ENCODE peak calls at places on chromosomes 5 and 9, in seven cellular contexts. V, T, R, S, N, Q and K are unnamed samples.

GRCh38 chr5:139494832-139495231 is 12.3 kb upstream of the STING1 start:
- DNase-seq in T (no peak), S (no peak), R (no peak), V (no peak), N (peak; percentile 31), Q (no peak), K (no peak)

GRCh38 chr5:124546643-124547042 is 199.8 kb downstream of the ZNF608 start:
- DNase-seq in T (no peak), R (no peak), Q (no peak), N (peak; percentile 29), V (no peak), S (no peak), K (no peak)

GRCh38 chr5:126831175-126831574 is 54.2 kb downstream of the LMNB1 start:
- DNase-seq in V (no peak), Q (no peak), S (no peak), N (no peak), T (no peak), R (no peak), K (no peak)

GRCh38 chr5:95857185-95857945 is 34.8 kb upstream of the GLRX start:
- DNase-seq in S (no peak), V (peak; percentile 77), T (no peak), R (no peak), N (no peak), Q (no peak), K (peak; percentile 46)

GRCh38 chr5:39459091-39459490 is 34.3 kb upstream of the DAB2 start:
- DNase-seq in T (no peak), N (peak; percentile 14), Q (no peak), S (no peak), R (no peak), V (no peak), K (no peak)

GRCh38 chr5:173547579-173547978 is 68.9 kb downstream of the BOD1 start:
- DNase-seq in R (no peak), T (no peak), V (no peak), S (no peak), N (peak; percentile 34), Q (no peak), K (no peak)

GRCh38 chr5:123155511-123155923 is 66.5 kb downstream of the PRDM6 start:
- DNase-seq in T (no peak), S (no peak), V (no peak), R (no peak), Q (no peak), N (no peak), K (no peak)

GRCh38 chr9:132946624-132947295 is 2.3 kb upstream of the TSC1 start:
- DNase-seq in V (no peak), R (no peak), T (no peak), Q (no peak), N (peak; percentile 75), S (no peak), K (no peak)

GRCh38 chr5:116472274-116472673 is 102.3 kb downstream of the SEMA6A start:
- DNase-seq in S (no peak), T (no peak), V (no peak), N (no peak), Q (no peak), R (no peak), K (no peak)

GRCh38 chr5:149389552-149390495 is 10.7 kb upstream of the IL17B start:
- DNase-seq in Q (no peak), S (no peak), N (no peak), V (no peak), R (no peak), T (no peak), K (no peak)

GRCh38 chr5:178331491-178331981 is 98.9 kb upstream of the PHYKPL start:
- DNase-seq in R (no peak), T (no peak), S (no peak), Q (no peak), N (peak; percentile 74), V (peak; percentile 71), K (no peak)

GRCh38 chr5:62969409-62970120 is 390.9 kb downstream of the LRRC70 start:
- DNase-seq in S (no peak), V (no peak), N (no peak), R (no peak), T (no peak), Q (no peak), K (no peak)

GRCh38 chr5:180291234-180291940 is 496 bp downstream of the MAPK9 start:
- DNase-seq in T (peak; percentile 50), V (no peak), S (no peak), Q (peak; percentile 54), R (no peak), N (peak; percentile 3), K (no peak)

GRCh38 chr9:95644377-95644776 is 127.6 kb upstream of the PTCH1 start:
- DNase-seq in T (no peak), Q (no peak), V (no peak), N (no peak), S (no peak), R (no peak), K (no peak)

GRCh38 chr5:139043127-139043905 is 154.9 kb downstream of the SIL1 start:
- DNase-seq in T (no peak), V (no peak), R (no peak), N (no peak), S (no peak), Q (no peak), K (no peak)

GRCh38 chr5:58887721-58888409 is 305.0 kb downstream of the RAB3C start:
- DNase-seq in Q (no peak), V (no peak), S (no peak), R (no peak), N (no peak), T (no peak), K (no peak)

GRCh38 chr9:106956971-106957370 is 94.0 kb downstream of the ZNF462 start:
- DNase-seq in V (no peak), R (no peak), N (peak; percentile 27), T (no peak), Q (no peak), S (no peak), K (no peak)

GRCh38 chr5:142819816-142820215 is 49.6 kb downstream of the ARHGAP26 start:
- DNase-seq in N (no peak), R (no peak), T (no peak), Q (no peak), S (no peak), V (no peak), K (no peak)

GRCh38 chr5:54520940-54521339 is 3.4 kb downstream of the SNX18 start:
- DNase-seq in S (no peak), T (no peak), R (no peak), V (no peak), Q (no peak), N (no peak), K (no peak)

GRCh38 chr5:157535042-157535865 is 40.3 kb downstream of the ADAM19 start:
- DNase-seq in Q (no peak), V (no peak), R (no peak), S (no peak), T (no peak), N (no peak), K (no peak)

GRCh38 chr9:133661846-133662636 is 25.9 kb downstream of the DBH start:
- DNase-seq in S (no peak), N (no peak), T (no peak), V (no peak), Q (no peak), R (no peak), K (no peak)

GRCh38 chr9:79107911-79108676 is 463.7 kb upstream of the TLE4 start:
- DNase-seq in R (no peak), Q (no peak), N (no peak), S (no peak), T (no peak), V (no peak), K (no peak)

GRCh38 chr5:69129413-69129812 is 35.6 kb downstream of the SLC30A5 start:
- DNase-seq in Q (no peak), N (peak; percentile 53), R (no peak), S (no peak), T (no peak), V (no peak), K (no peak)

GRCh38 chr9:7318920-7319319 is 480.7 kb downstream of the DMAC1 start:
- DNase-seq in N (no peak), Q (no peak), R (no peak), S (no peak), T (no peak), V (no peak), K (no peak)

GRCh38 chr5:14039063-14039462 is 94.6 kb upstream of the DNAH5 start:
- DNase-seq in T (no peak), S (no peak), V (no peak), Q (no peak), N (no peak), R (peak; percentile 75), K (no peak)